ENCODE peak calls at places on chromosomes 12 and 14, in five cellular contexts. W, S, O, L and J are unnamed samples.

GRCh38 chr12:11059041-11059440 is 3.1 kb downstream of the TAS2R46 start:
- ATAC-seq in L (no peak), W (no peak), O (no peak), S (no peak), J (no peak)

GRCh38 chr14:21229821-21230220 is 39.4 kb downstream of the HNRNPC start:
- ATAC-seq in S (peak), L (peak), W (no peak), O (peak), J (no peak)

GRCh38 chr12:94628369-94628768 is 22.0 kb downstream of the TMCC3 start:
- ATAC-seq in S (no peak), L (no peak), O (no peak), W (no peak), J (no peak)

GRCh38 chr14:91405241-91405721 is 12.3 kb downstream of the CCDC88C start:
- ATAC-seq in O (peak), S (peak), W (no peak), L (peak), J (no peak)

GRCh38 chr14:74557691-74558090 is 54.3 kb downstream of the LTBP2 start:
- ATAC-seq in W (no peak), O (no peak), L (no peak), S (no peak), J (peak)

GRCh38 chr12:71693126-71693525 is 7.2 kb downstream of the TMEM19 start:
- ATAC-seq in O (no peak), L (no peak), S (no peak), W (no peak), J (no peak)

GRCh38 chr14:70920608-70921007 is 13.3 kb downstream of the PCNX1 start:
- ATAC-seq in L (no peak), S (no peak), W (no peak), O (no peak), J (peak)

GRCh38 chr14:65370890-65371289 is 41.6 kb upstream of the FUT8 start:
- ATAC-seq in S (no peak), L (no peak), O (no peak), W (no peak), J (no peak)

GRCh38 chr12:205026-205425 is 8.9 kb downstream of the SLC6A12 start:
- ATAC-seq in S (no peak), W (no peak), L (no peak), O (no peak), J (no peak)

GRCh38 chr12:3046441-3047200 is 30.6 kb upstream of the TSPAN9 start:
- ATAC-seq in S (no peak), O (no peak), W (peak), L (no peak), J (peak)

GRCh38 chr12:127130506-127131100 is 1136.4 kb upstream of the TMEM132C start:
- ATAC-seq in O (no peak), L (no peak), W (no peak), S (no peak), J (no peak)

GRCh38 chr12:32183646-32184045 is 77.0 kb downstream of the BICD1 start:
- ATAC-seq in O (no peak), W (no peak), S (no peak), L (no peak), J (no peak)

GRCh38 chr14:81509838-81510452 is 23.7 kb downstream of the SEL1L start:
- ATAC-seq in S (no peak), O (no peak), W (no peak), L (no peak), J (no peak)

GRCh38 chr14:67619446-67620216 is at the start of gene ARG2:
- ATAC-seq in W (peak), S (peak), O (peak), L (peak), J (peak)

GRCh38 chr14:75381642-75382041 is 46.2 kb upstream of the JDP2 start:
- ATAC-seq in W (no peak), O (no peak), L (no peak), S (no peak), J (no peak)

GRCh38 chr12:81077686-81078441 is at the start of gene ACSS3:
- ATAC-seq in O (no peak), L (no peak), S (no peak), W (no peak), J (no peak)

GRCh38 chr12:113512568-113512967 is 40.9 kb upstream of the LHX5 start:
- ATAC-seq in L (no peak), O (no peak), S (no peak), W (no peak), J (no peak)

GRCh38 chr12:76637807-76638206 is 78.2 kb upstream of the OSBPL8 start:
- ATAC-seq in L (no peak), O (no peak), W (no peak), S (no peak), J (no peak)

GRCh38 chr12:13039557-13039956 is 4.6 kb upstream of the FAM234B start:
- ATAC-seq in L (no peak), W (no peak), O (no peak), S (no peak), J (peak)

GRCh38 chr14:106277503-106277902 is 751.1 kb downstream of the TMEM121 start:
- ATAC-seq in S (no peak), L (no peak), W (no peak), O (peak), J (no peak)

GRCh38 chr12:99223554-99223953 is 424.0 kb upstream of the GARIN6 start:
- ATAC-seq in O (no peak), L (no peak), W (no peak), S (no peak), J (no peak)

GRCh38 chr12:54352891-54353874 is 11.1 kb downstream of the GPR84 start:
- ATAC-seq in W (no peak), L (no peak), S (no peak), O (no peak), J (peak)

GRCh38 chr12:29149691-29150382 is 759 bp downstream of the FAR2 start:
- ATAC-seq in O (peak), L (peak), S (peak), W (peak), J (peak)